ENCODE peak calls at places on chromosomes 3 and 15, in nine cellular contexts. One of them, this sample, is unnamed.

GRCh38 chr15:80778964-80779657 is at the start of gene CEMIP:
- DNase-seq in T-helper 17 cell: no peak
- DNase-seq in activated T-helper 1 cell treated with anti-CD3 and anti-CD28 coated beads, Interleukin-2, amount 50 U/mL, for 16 hours: no peak
- DNase-seq in NCI-H1105 treated with DMSO at 0.1 percent for 48 hours: peak; percentile 36
- DNase-seq in M059J: peak; percentile 65
- DNase-seq in PC-3: peak; percentile 77
- DNase-seq in AML-193: peak; percentile 9
- DNase-seq in NCI-H524 treated with DMSO at 0.1 percent for 48 hours: peak; percentile 38
- DNase-seq in hypothalamus: peak; percentile 43
- DNase-seq in this sample: peak; percentile 28

GRCh38 chr3:71578045-71578730 is 5.3 kb downstream of the FOXP1 start:
- DNase-seq in T-helper 17 cell: no peak
- DNase-seq in activated T-helper 1 cell treated with anti-CD3 and anti-CD28 coated beads, Interleukin-2, amount 50 U/mL, for 16 hours: no peak
- DNase-seq in NCI-H1105 treated with DMSO at 0.1 percent for 48 hours: no peak
- DNase-seq in M059J: no peak
- DNase-seq in PC-3: peak; percentile 75
- DNase-seq in AML-193: peak; percentile 64
- DNase-seq in NCI-H524 treated with DMSO at 0.1 percent for 48 hours: no peak
- DNase-seq in hypothalamus: no peak
- DNase-seq in this sample: no peak

GRCh38 chr3:144458283-144458682 is 486.7 kb downstream of the DIPK2A start:
- DNase-seq in T-helper 17 cell: no peak
- DNase-seq in activated T-helper 1 cell treated with anti-CD3 and anti-CD28 coated beads, Interleukin-2, amount 50 U/mL, for 16 hours: no peak
- DNase-seq in NCI-H1105 treated with DMSO at 0.1 percent for 48 hours: no peak
- DNase-seq in M059J: no peak
- DNase-seq in PC-3: no peak
- DNase-seq in AML-193: no peak
- DNase-seq in NCI-H524 treated with DMSO at 0.1 percent for 48 hours: no peak
- DNase-seq in hypothalamus: no peak
- DNase-seq in this sample: no peak

GRCh38 chr15:51765751-51766150 is 14.4 kb downstream of the TMOD2 start:
- DNase-seq in T-helper 17 cell: no peak
- DNase-seq in activated T-helper 1 cell treated with anti-CD3 and anti-CD28 coated beads, Interleukin-2, amount 50 U/mL, for 16 hours: no peak
- DNase-seq in NCI-H1105 treated with DMSO at 0.1 percent for 48 hours: no peak
- DNase-seq in M059J: no peak
- DNase-seq in PC-3: no peak
- DNase-seq in AML-193: no peak
- DNase-seq in NCI-H524 treated with DMSO at 0.1 percent for 48 hours: no peak
- DNase-seq in hypothalamus: no peak
- DNase-seq in this sample: no peak

GRCh38 chr3:12656850-12657249 is 7.1 kb downstream of the RAF1 start:
- DNase-seq in T-helper 17 cell: no peak
- DNase-seq in activated T-helper 1 cell treated with anti-CD3 and anti-CD28 coated beads, Interleukin-2, amount 50 U/mL, for 16 hours: no peak
- DNase-seq in NCI-H1105 treated with DMSO at 0.1 percent for 48 hours: no peak
- DNase-seq in M059J: no peak
- DNase-seq in PC-3: no peak
- DNase-seq in AML-193: no peak
- DNase-seq in NCI-H524 treated with DMSO at 0.1 percent for 48 hours: no peak
- DNase-seq in hypothalamus: no peak
- DNase-seq in this sample: no peak

GRCh38 chr3:50161320-50161719 is 6.2 kb downstream of the SEMA3F start:
- DNase-seq in T-helper 17 cell: no peak
- DNase-seq in activated T-helper 1 cell treated with anti-CD3 and anti-CD28 coated beads, Interleukin-2, amount 50 U/mL, for 16 hours: no peak
- DNase-seq in NCI-H1105 treated with DMSO at 0.1 percent for 48 hours: no peak
- DNase-seq in M059J: no peak
- DNase-seq in PC-3: peak; percentile 65
- DNase-seq in AML-193: no peak
- DNase-seq in NCI-H524 treated with DMSO at 0.1 percent for 48 hours: no peak
- DNase-seq in hypothalamus: no peak
- DNase-seq in this sample: no peak

GRCh38 chr15:57387644-57388076 is 11.4 kb downstream of the CGNL1 start:
- DNase-seq in T-helper 17 cell: no peak
- DNase-seq in activated T-helper 1 cell treated with anti-CD3 and anti-CD28 coated beads, Interleukin-2, amount 50 U/mL, for 16 hours: no peak
- DNase-seq in NCI-H1105 treated with DMSO at 0.1 percent for 48 hours: peak; percentile 91
- DNase-seq in M059J: no peak
- DNase-seq in PC-3: no peak
- DNase-seq in AML-193: no peak
- DNase-seq in NCI-H524 treated with DMSO at 0.1 percent for 48 hours: no peak
- DNase-seq in hypothalamus: no peak
- DNase-seq in this sample: no peak

GRCh38 chr3:187750513-187751123 is 5.3 kb upstream of the BCL6 start:
- DNase-seq in T-helper 17 cell: no peak
- DNase-seq in activated T-helper 1 cell treated with anti-CD3 and anti-CD28 coated beads, Interleukin-2, amount 50 U/mL, for 16 hours: no peak
- DNase-seq in NCI-H1105 treated with DMSO at 0.1 percent for 48 hours: peak; percentile 73
- DNase-seq in M059J: no peak
- DNase-seq in PC-3: peak; percentile 48
- DNase-seq in AML-193: no peak
- DNase-seq in NCI-H524 treated with DMSO at 0.1 percent for 48 hours: no peak
- DNase-seq in hypothalamus: no peak
- DNase-seq in this sample: no peak

GRCh38 chr3:11250902-11251806 is 21.0 kb upstream of the ATG7 start:
- DNase-seq in T-helper 17 cell: no peak
- DNase-seq in activated T-helper 1 cell treated with anti-CD3 and anti-CD28 coated beads, Interleukin-2, amount 50 U/mL, for 16 hours: no peak
- DNase-seq in NCI-H1105 treated with DMSO at 0.1 percent for 48 hours: no peak
- DNase-seq in M059J: no peak
- DNase-seq in PC-3: peak; percentile 74
- DNase-seq in AML-193: no peak
- DNase-seq in NCI-H524 treated with DMSO at 0.1 percent for 48 hours: no peak
- DNase-seq in hypothalamus: no peak
- DNase-seq in this sample: no peak

GRCh38 chr3:29686889-29687592 is 406.2 kb downstream of the RBMS3 start:
- DNase-seq in T-helper 17 cell: no peak
- DNase-seq in activated T-helper 1 cell treated with anti-CD3 and anti-CD28 coated beads, Interleukin-2, amount 50 U/mL, for 16 hours: no peak
- DNase-seq in NCI-H1105 treated with DMSO at 0.1 percent for 48 hours: no peak
- DNase-seq in M059J: peak; percentile 79
- DNase-seq in PC-3: no peak
- DNase-seq in AML-193: no peak
- DNase-seq in NCI-H524 treated with DMSO at 0.1 percent for 48 hours: no peak
- DNase-seq in hypothalamus: no peak
- DNase-seq in this sample: no peak

GRCh38 chr15:28128036-28128435 is 28.9 kb upstream of the OCA2 start:
- DNase-seq in T-helper 17 cell: no peak
- DNase-seq in activated T-helper 1 cell treated with anti-CD3 and anti-CD28 coated beads, Interleukin-2, amount 50 U/mL, for 16 hours: no peak
- DNase-seq in NCI-H1105 treated with DMSO at 0.1 percent for 48 hours: no peak
- DNase-seq in M059J: no peak
- DNase-seq in PC-3: no peak
- DNase-seq in AML-193: no peak
- DNase-seq in NCI-H524 treated with DMSO at 0.1 percent for 48 hours: no peak
- DNase-seq in hypothalamus: peak; percentile 60
- DNase-seq in this sample: no peak

GRCh38 chr15:88649286-88649733 is 10.5 kb downstream of the ISG20 start:
- DNase-seq in T-helper 17 cell: peak; percentile 30
- DNase-seq in activated T-helper 1 cell treated with anti-CD3 and anti-CD28 coated beads, Interleukin-2, amount 50 U/mL, for 16 hours: peak; percentile 53
- DNase-seq in NCI-H1105 treated with DMSO at 0.1 percent for 48 hours: no peak
- DNase-seq in M059J: peak; percentile 65
- DNase-seq in PC-3: peak; percentile 89
- DNase-seq in AML-193: no peak
- DNase-seq in NCI-H524 treated with DMSO at 0.1 percent for 48 hours: no peak
- DNase-seq in hypothalamus: peak; percentile 79
- DNase-seq in this sample: no peak

GRCh38 chr3:138593488-138594149 is 441 bp downstream of the CEP70 start:
- DNase-seq in T-helper 17 cell: no peak
- DNase-seq in activated T-helper 1 cell treated with anti-CD3 and anti-CD28 coated beads, Interleukin-2, amount 50 U/mL, for 16 hours: no peak
- DNase-seq in NCI-H1105 treated with DMSO at 0.1 percent for 48 hours: no peak
- DNase-seq in M059J: no peak
- DNase-seq in PC-3: peak; percentile 27
- DNase-seq in AML-193: no peak
- DNase-seq in NCI-H524 treated with DMSO at 0.1 percent for 48 hours: no peak
- DNase-seq in hypothalamus: no peak
- DNase-seq in this sample: no peak

GRCh38 chr3:20340324-20340928 is 154.4 kb upstream of the SGO1 start:
- DNase-seq in T-helper 17 cell: peak; percentile 29
- DNase-seq in activated T-helper 1 cell treated with anti-CD3 and anti-CD28 coated beads, Interleukin-2, amount 50 U/mL, for 16 hours: peak; percentile 14
- DNase-seq in NCI-H1105 treated with DMSO at 0.1 percent for 48 hours: peak; percentile 36
- DNase-seq in M059J: peak; percentile 63
- DNase-seq in PC-3: peak; percentile 82
- DNase-seq in AML-193: peak; percentile 68
- DNase-seq in NCI-H524 treated with DMSO at 0.1 percent for 48 hours: peak; percentile 26
- DNase-seq in hypothalamus: peak; percentile 8
- DNase-seq in this sample: peak; percentile 54

GRCh38 chr3:140753865-140754754 is 76.2 kb downstream of the TRIM42 start:
- DNase-seq in T-helper 17 cell: no peak
- DNase-seq in activated T-helper 1 cell treated with anti-CD3 and anti-CD28 coated beads, Interleukin-2, amount 50 U/mL, for 16 hours: no peak
- DNase-seq in NCI-H1105 treated with DMSO at 0.1 percent for 48 hours: no peak
- DNase-seq in M059J: peak; percentile 48
- DNase-seq in PC-3: peak; percentile 39
- DNase-seq in AML-193: no peak
- DNase-seq in NCI-H524 treated with DMSO at 0.1 percent for 48 hours: no peak
- DNase-seq in hypothalamus: no peak
- DNase-seq in this sample: no peak

This sample was measured in GDM1.